ENCODE peak calls at places on chromosomes 13 and 19, in ten cellular contexts. One of them, this sample, is unnamed.

GRCh38 chr13:28558567-28558966 is 63.6 kb upstream of the FLT1 start:
- DNase-seq in CD8-positive, alpha-beta memory T cell: no peak
- DNase-seq in ELR: no peak
- DNase-seq in stromal cell of bone marrow: no peak
- DNase-seq in amniotic stem cell: no peak
- DNase-seq in stimulated activated CD8-positive, alpha-beta memory T cell treated with anti-CD3 and anti-CD28 coated beads, Interleukin-4, amount 100 ng/mL, for 1 hour: no peak
- DNase-seq in uterus: no peak
- DNase-seq in aorta: no peak
- DNase-seq in hepatic stellate cell: peak; percentile 9
- DNase-seq in tibial nerve: no peak
- DNase-seq in this sample: peak; percentile 48

GRCh38 chr19:42683917-42684513 is 56.3 kb downstream of the PSG3 start:
- DNase-seq in CD8-positive, alpha-beta memory T cell: no peak
- DNase-seq in stimulated activated CD8-positive, alpha-beta memory T cell treated with anti-CD3 and anti-CD28 coated beads, Interleukin-4, amount 100 ng/mL, for 1 hour: no peak
- DNase-seq in stromal cell of bone marrow: peak; percentile 8
- DNase-seq in ELR: peak; percentile 54
- DNase-seq in amniotic stem cell: peak; percentile 24
- DNase-seq in hepatic stellate cell: peak; percentile 17
- DNase-seq in tibial nerve: no peak
- DNase-seq in aorta: no peak
- DNase-seq in uterus: no peak
- DNase-seq in this sample: no peak

GRCh38 chr13:79491715-79492114 is 10.8 kb downstream of the NDFIP2 start:
- DNase-seq in stromal cell of bone marrow: peak; percentile 68
- DNase-seq in ELR: peak; percentile 48
- DNase-seq in tibial nerve: no peak
- DNase-seq in CD8-positive, alpha-beta memory T cell: no peak
- DNase-seq in uterus: no peak
- DNase-seq in stimulated activated CD8-positive, alpha-beta memory T cell treated with anti-CD3 and anti-CD28 coated beads, Interleukin-4, amount 100 ng/mL, for 1 hour: no peak
- DNase-seq in aorta: no peak
- DNase-seq in amniotic stem cell: peak; percentile 28
- DNase-seq in hepatic stellate cell: peak; percentile 6
- DNase-seq in this sample: no peak

GRCh38 chr13:81458211-81458610 is 1117.3 kb upstream of the SPRY2 start:
- DNase-seq in aorta: no peak
- DNase-seq in CD8-positive, alpha-beta memory T cell: no peak
- DNase-seq in uterus: no peak
- DNase-seq in stromal cell of bone marrow: no peak
- DNase-seq in stimulated activated CD8-positive, alpha-beta memory T cell treated with anti-CD3 and anti-CD28 coated beads, Interleukin-4, amount 100 ng/mL, for 1 hour: no peak
- DNase-seq in amniotic stem cell: no peak
- DNase-seq in hepatic stellate cell: no peak
- DNase-seq in ELR: no peak
- DNase-seq in tibial nerve: no peak
- DNase-seq in this sample: no peak

GRCh38 chr13:21032656-21033055 is 28.7 kb downstream of the LATS2 start:
- DNase-seq in stimulated activated CD8-positive, alpha-beta memory T cell treated with anti-CD3 and anti-CD28 coated beads, Interleukin-4, amount 100 ng/mL, for 1 hour: no peak
- DNase-seq in uterus: no peak
- DNase-seq in aorta: no peak
- DNase-seq in stromal cell of bone marrow: no peak
- DNase-seq in hepatic stellate cell: no peak
- DNase-seq in ELR: no peak
- DNase-seq in tibial nerve: no peak
- DNase-seq in amniotic stem cell: no peak
- DNase-seq in CD8-positive, alpha-beta memory T cell: no peak
- DNase-seq in this sample: no peak

GRCh38 chr19:802497-802887 is 5.2 kb downstream of the PTBP1 start:
- DNase-seq in amniotic stem cell: no peak
- DNase-seq in stimulated activated CD8-positive, alpha-beta memory T cell treated with anti-CD3 and anti-CD28 coated beads, Interleukin-4, amount 100 ng/mL, for 1 hour: no peak
- DNase-seq in CD8-positive, alpha-beta memory T cell: no peak
- DNase-seq in tibial nerve: no peak
- DNase-seq in uterus: no peak
- DNase-seq in stromal cell of bone marrow: no peak
- DNase-seq in hepatic stellate cell: no peak
- DNase-seq in ELR: no peak
- DNase-seq in aorta: no peak
- DNase-seq in this sample: no peak

GRCh38 chr19:1580957-1581356 is 11.7 kb downstream of the MBD3 start:
- DNase-seq in ELR: no peak
- DNase-seq in stimulated activated CD8-positive, alpha-beta memory T cell treated with anti-CD3 and anti-CD28 coated beads, Interleukin-4, amount 100 ng/mL, for 1 hour: no peak
- DNase-seq in aorta: no peak
- DNase-seq in amniotic stem cell: no peak
- DNase-seq in tibial nerve: no peak
- DNase-seq in hepatic stellate cell: no peak
- DNase-seq in stromal cell of bone marrow: no peak
- DNase-seq in CD8-positive, alpha-beta memory T cell: no peak
- DNase-seq in uterus: no peak
- DNase-seq in this sample: no peak

GRCh38 chr19:47839913-47840312 is 18.2 kb downstream of the CRX start:
- DNase-seq in aorta: no peak
- DNase-seq in ELR: no peak
- DNase-seq in tibial nerve: no peak
- DNase-seq in stromal cell of bone marrow: no peak
- DNase-seq in hepatic stellate cell: no peak
- DNase-seq in uterus: no peak
- DNase-seq in CD8-positive, alpha-beta memory T cell: no peak
- DNase-seq in amniotic stem cell: no peak
- DNase-seq in stimulated activated CD8-positive, alpha-beta memory T cell treated with anti-CD3 and anti-CD28 coated beads, Interleukin-4, amount 100 ng/mL, for 1 hour: no peak
- DNase-seq in this sample: no peak

GRCh38 chr19:954672-955494 is 29.0 kb downstream of the ARID3A start:
- DNase-seq in tibial nerve: no peak
- DNase-seq in CD8-positive, alpha-beta memory T cell: no peak
- DNase-seq in ELR: no peak
- DNase-seq in stimulated activated CD8-positive, alpha-beta memory T cell treated with anti-CD3 and anti-CD28 coated beads, Interleukin-4, amount 100 ng/mL, for 1 hour: no peak
- DNase-seq in stromal cell of bone marrow: no peak
- DNase-seq in amniotic stem cell: no peak
- DNase-seq in aorta: no peak
- DNase-seq in uterus: no peak
- DNase-seq in hepatic stellate cell: no peak
- DNase-seq in this sample: no peak

GRCh38 chr13:94192576-94192975 is 286.9 kb downstream of the DCT start:
- DNase-seq in amniotic stem cell: no peak
- DNase-seq in tibial nerve: no peak
- DNase-seq in stromal cell of bone marrow: no peak
- DNase-seq in hepatic stellate cell: no peak
- DNase-seq in ELR: peak; percentile 35
- DNase-seq in aorta: no peak
- DNase-seq in uterus: no peak
- DNase-seq in stimulated activated CD8-positive, alpha-beta memory T cell treated with anti-CD3 and anti-CD28 coated beads, Interleukin-4, amount 100 ng/mL, for 1 hour: no peak
- DNase-seq in CD8-positive, alpha-beta memory T cell: no peak
- DNase-seq in this sample: peak; percentile 9

GRCh38 chr19:18419195-18419698 is at the start of gene SSBP4:
- DNase-seq in aorta: peak; percentile 90
- DNase-seq in hepatic stellate cell: peak; percentile 94
- DNase-seq in tibial nerve: no peak
- DNase-seq in amniotic stem cell: peak; percentile 60
- DNase-seq in CD8-positive, alpha-beta memory T cell: peak; percentile 75
- DNase-seq in stimulated activated CD8-positive, alpha-beta memory T cell treated with anti-CD3 and anti-CD28 coated beads, Interleukin-4, amount 100 ng/mL, for 1 hour: no peak
- DNase-seq in ELR: peak; percentile 88
- DNase-seq in uterus: peak; percentile 80
- DNase-seq in stromal cell of bone marrow: peak; percentile 64
- DNase-seq in this sample: peak; percentile 82

GRCh38 chr13:27044837-27045570 is 126.6 kb downstream of the USP12 start:
- DNase-seq in aorta: no peak
- DNase-seq in stimulated activated CD8-positive, alpha-beta memory T cell treated with anti-CD3 and anti-CD28 coated beads, Interleukin-4, amount 100 ng/mL, for 1 hour: no peak
- DNase-seq in amniotic stem cell: no peak
- DNase-seq in uterus: no peak
- DNase-seq in stromal cell of bone marrow: no peak
- DNase-seq in tibial nerve: no peak
- DNase-seq in CD8-positive, alpha-beta memory T cell: peak; percentile 32
- DNase-seq in ELR: no peak
- DNase-seq in hepatic stellate cell: no peak
- DNase-seq in this sample: no peak

GRCh38 chr13:32978278-32978677 is 37.9 kb upstream of the KL start:
- DNase-seq in ELR: no peak
- DNase-seq in stromal cell of bone marrow: no peak
- DNase-seq in stimulated activated CD8-positive, alpha-beta memory T cell treated with anti-CD3 and anti-CD28 coated beads, Interleukin-4, amount 100 ng/mL, for 1 hour: no peak
- DNase-seq in amniotic stem cell: no peak
- DNase-seq in tibial nerve: no peak
- DNase-seq in hepatic stellate cell: no peak
- DNase-seq in uterus: no peak
- DNase-seq in CD8-positive, alpha-beta memory T cell: no peak
- DNase-seq in aorta: no peak
- DNase-seq in this sample: no peak

GRCh38 chr13:96020155-96020575 is 33.0 kb downstream of the UGGT2 start:
- DNase-seq in uterus: no peak
- DNase-seq in CD8-positive, alpha-beta memory T cell: no peak
- DNase-seq in tibial nerve: no peak
- DNase-seq in hepatic stellate cell: peak; percentile 36
- DNase-seq in stimulated activated CD8-positive, alpha-beta memory T cell treated with anti-CD3 and anti-CD28 coated beads, Interleukin-4, amount 100 ng/mL, for 1 hour: no peak
- DNase-seq in amniotic stem cell: peak; percentile 55
- DNase-seq in stromal cell of bone marrow: peak; percentile 32
- DNase-seq in aorta: no peak
- DNase-seq in ELR: peak; percentile 66
- DNase-seq in this sample: no peak

GRCh38 chr19:47704024-47704423 is 9.2 kb upstream of the EHD2 start:
- DNase-seq in tibial nerve: no peak
- DNase-seq in CD8-positive, alpha-beta memory T cell: no peak
- DNase-seq in aorta: no peak
- DNase-seq in hepatic stellate cell: no peak
- DNase-seq in stimulated activated CD8-positive, alpha-beta memory T cell treated with anti-CD3 and anti-CD28 coated beads, Interleukin-4, amount 100 ng/mL, for 1 hour: no peak
- DNase-seq in stromal cell of bone marrow: no peak
- DNase-seq in amniotic stem cell: no peak
- DNase-seq in ELR: peak; percentile 10
- DNase-seq in uterus: no peak
- DNase-seq in this sample: no peak

GRCh38 chr13:98549728-98550317 is 27.1 kb downstream of the STK24 start:
- DNase-seq in uterus: no peak
- DNase-seq in ELR: peak; percentile 83
- DNase-seq in hepatic stellate cell: no peak
- DNase-seq in amniotic stem cell: no peak
- DNase-seq in stromal cell of bone marrow: no peak
- DNase-seq in CD8-positive, alpha-beta memory T cell: no peak
- DNase-seq in stimulated activated CD8-positive, alpha-beta memory T cell treated with anti-CD3 and anti-CD28 coated beads, Interleukin-4, amount 100 ng/mL, for 1 hour: no peak
- DNase-seq in aorta: no peak
- DNase-seq in tibial nerve: no peak
- DNase-seq in this sample: no peak

GRCh38 chr19:38478273-38478971 is 44.9 kb downstream of the RYR1 start:
- DNase-seq in hepatic stellate cell: peak; percentile 32
- DNase-seq in tibial nerve: no peak
- DNase-seq in stimulated activated CD8-positive, alpha-beta memory T cell treated with anti-CD3 and anti-CD28 coated beads, Interleukin-4, amount 100 ng/mL, for 1 hour: no peak
- DNase-seq in aorta: no peak
- DNase-seq in ELR: peak; percentile 56
- DNase-seq in stromal cell of bone marrow: no peak
- DNase-seq in amniotic stem cell: no peak
- DNase-seq in uterus: no peak
- DNase-seq in CD8-positive, alpha-beta memory T cell: no peak
- DNase-seq in this sample: no peak

GRCh38 chr19:49017666-49018351 is 918 bp upstream of the LHB start:
- DNase-seq in aorta: peak; percentile 86
- DNase-seq in stimulated activated CD8-positive, alpha-beta memory T cell treated with anti-CD3 and anti-CD28 coated beads, Interleukin-4, amount 100 ng/mL, for 1 hour: peak; percentile 26
- DNase-seq in stromal cell of bone marrow: no peak
- DNase-seq in uterus: peak; percentile 41
- DNase-seq in CD8-positive, alpha-beta memory T cell: peak; percentile 71
- DNase-seq in ELR: peak; percentile 83
- DNase-seq in hepatic stellate cell: peak; percentile 88
- DNase-seq in tibial nerve: no peak
- DNase-seq in amniotic stem cell: peak; percentile 58
- DNase-seq in this sample: peak; percentile 55

This sample was measured in heart right ventricle.